ENCODE peak calls at places on chromosomes 7 and 10, in eight cellular contexts. S is transverse colon, A is ascending aorta, R is MM.1S, Y is IMR-90, K is spleen, X is sigmoid colon, V is brain microvascular endothelial cell. O is an unnamed sample.

GRCh38 chr10:5948999-5949759 is 28.2 kb downstream of the IL15RA start:
- DNase-seq in S (peak), V (peak), Y (peak), K (no peak), R (no peak), A (peak), X (peak), O (peak)

GRCh38 chr7:17902599-17902998 is 37.7 kb downstream of the SNX13 start:
- DNase-seq in X (no peak), A (no peak), R (no peak), V (no peak), S (no peak), K (no peak), Y (no peak), O (no peak)

GRCh38 chr10:87565010-87565409 is 60.3 kb downstream of the MINPP1 start:
- DNase-seq in S (no peak), X (no peak), A (no peak), K (no peak), Y (no peak), R (no peak), V (no peak), O (no peak)

GRCh38 chr10:124388823-124389612 is 29.7 kb downstream of the OAT start:
- DNase-seq in R (peak), X (peak), S (peak), Y (peak), A (peak), K (peak), V (peak), O (peak)

GRCh38 chr7:141014091-141014490 is 661 bp downstream of the MRPS33 start:
- DNase-seq in S (no peak), X (no peak), R (no peak), V (peak), Y (peak), K (no peak), A (no peak), O (no peak)

GRCh38 chr7:2036786-2037185 is 196.0 kb downstream of the MAD1L1 start:
- DNase-seq in A (peak), V (no peak), R (no peak), Y (no peak), X (peak), K (peak), S (no peak), O (no peak)

GRCh38 chr10:132959296-132959961 is 17.1 kb upstream of the CFAP46 start:
- DNase-seq in K (peak), A (peak), X (no peak), R (no peak), V (no peak), Y (no peak), S (no peak), O (no peak)

GRCh38 chr10:35774109-35774508 is 132.0 kb upstream of the FZD8 start:
- DNase-seq in S (no peak), X (no peak), K (no peak), V (no peak), A (no peak), Y (no peak), R (no peak), O (no peak)

GRCh38 chr7:24727165-24728120 is 29.8 kb downstream of the GSDME start:
- DNase-seq in X (no peak), K (no peak), S (no peak), A (no peak), V (no peak), R (peak), Y (no peak), O (peak)

GRCh38 chr7:148912758-148913541 is 28.9 kb upstream of the EZH2 start:
- DNase-seq in K (no peak), Y (no peak), V (no peak), X (no peak), S (no peak), A (no peak), R (no peak), O (no peak)

GRCh38 chr10:81820418-81820817 is 54.6 kb upstream of the NRG3 start:
- DNase-seq in V (no peak), S (no peak), A (no peak), X (no peak), K (no peak), Y (no peak), R (peak), O (no peak)

GRCh38 chr7:41579961-41580935 is 122.6 kb downstream of the INHBA start:
- DNase-seq in K (no peak), X (no peak), V (peak), S (no peak), R (no peak), A (no peak), Y (peak), O (no peak)

GRCh38 chr7:132381742-132382472 is 194.4 kb downstream of the PLXNA4 start:
- DNase-seq in Y (no peak), S (no peak), R (no peak), V (no peak), A (no peak), K (peak), X (no peak), O (no peak)

GRCh38 chr10:75487087-75487784 is 55.8 kb downstream of the LRMDA start:
- DNase-seq in A (no peak), K (no peak), R (no peak), S (no peak), V (no peak), Y (no peak), X (no peak), O (no peak)

GRCh38 chr7:158574308-158575036 is 13.2 kb downstream of the PTPRN2 start:
- DNase-seq in S (no peak), R (no peak), X (no peak), K (peak), A (no peak), Y (no peak), V (no peak), O (no peak)

GRCh38 chr7:13615679-13616078 is 373.8 kb downstream of the ETV1 start:
- DNase-seq in R (no peak), Y (no peak), V (no peak), A (no peak), X (no peak), S (no peak), K (no peak), O (no peak)

GRCh38 chr10:3995302-3996210 is 210.5 kb upstream of the KLF6 start:
- DNase-seq in V (peak), A (no peak), Y (peak), R (no peak), X (no peak), S (no peak), K (no peak), O (peak)

GRCh38 chr7:69047166-69047760 is 551.0 kb upstream of the AUTS2 start:
- DNase-seq in R (no peak), A (no peak), Y (no peak), V (no peak), X (no peak), S (no peak), K (no peak), O (no peak)

DNA sequence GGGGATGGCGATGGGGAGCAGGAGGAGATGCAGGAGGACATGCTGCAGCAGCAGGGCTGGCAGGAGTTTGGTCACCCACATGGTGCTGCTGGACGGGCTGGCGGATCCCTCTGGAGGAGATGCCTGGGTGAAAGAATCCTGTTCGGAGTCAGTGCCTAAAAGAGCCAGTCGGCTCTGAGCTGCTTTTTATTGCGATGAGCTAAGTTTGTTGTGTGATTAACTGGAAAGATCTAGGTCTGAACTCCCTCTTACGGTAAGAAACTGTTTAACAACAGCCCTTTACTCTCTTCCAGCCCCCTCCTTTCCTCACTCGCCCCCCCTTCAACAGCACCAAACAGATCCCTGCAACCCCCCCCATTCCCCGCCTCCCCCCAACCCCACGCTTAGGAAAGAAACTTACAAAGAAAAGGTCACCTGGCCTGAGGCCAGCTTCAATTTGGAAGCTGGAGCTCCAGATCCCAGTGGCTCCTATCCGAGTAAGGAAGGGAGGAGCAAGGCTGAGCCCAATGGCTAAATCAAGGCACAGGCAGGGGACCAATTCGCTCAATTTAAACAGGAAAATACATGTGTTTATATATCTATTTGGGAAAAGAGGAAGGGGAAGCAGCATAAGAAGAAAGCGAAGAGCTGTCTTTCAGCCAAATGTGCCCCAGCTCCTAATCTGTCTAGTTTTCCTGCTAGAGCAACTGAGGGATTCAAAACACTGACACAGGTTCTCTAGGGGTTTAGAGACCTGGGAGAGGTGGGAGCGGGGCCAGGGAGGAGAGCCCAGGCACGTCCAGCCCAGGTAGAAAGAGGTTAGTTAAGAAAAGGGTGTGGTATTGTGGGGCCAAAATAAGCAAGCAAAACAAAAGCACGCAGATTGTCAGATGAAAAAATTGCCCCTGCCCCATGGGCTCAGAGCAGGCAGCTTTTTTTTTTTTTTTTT is at the start of gene HGF:
- DNase-seq in S (peak), X (peak), R (no peak), K (peak), V (peak), Y (peak), A (peak), O (peak)
- TF ChIP-seq CTCF in S (no peak), X (no peak), R (no peak), K (no peak), V (peak), Y (peak), A (no peak), O (peak)

DNA sequence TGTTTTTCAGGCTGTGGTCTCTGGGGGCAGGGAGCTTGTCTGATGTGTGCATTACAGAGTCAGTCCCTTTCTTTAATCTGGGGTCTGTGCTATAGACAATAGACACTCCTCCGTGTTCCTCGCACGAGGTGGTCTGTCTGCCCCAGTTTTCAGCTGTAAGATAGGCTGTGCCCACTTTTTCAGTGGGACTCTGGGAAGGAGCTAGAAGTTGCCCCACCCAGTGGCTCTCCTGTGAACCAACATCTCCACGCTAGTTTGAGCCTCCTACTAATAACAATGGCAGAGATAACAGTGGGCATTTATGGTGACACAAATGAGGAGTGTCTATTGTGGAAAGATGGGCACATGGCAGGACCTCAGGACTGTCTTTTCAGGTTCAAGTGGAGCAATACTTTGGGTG is 44.0 kb downstream of the ADRB1 start:
- DNase-seq in V (no peak), X (no peak), K (no peak), Y (no peak), A (no peak), S (no peak), R (no peak), O (no peak)
- H3K4me3 ChIP-seq in V (no peak), X (no peak), K (no peak), Y (no peak), A (no peak), S (no peak), R (no peak), O (no peak)

DNA sequence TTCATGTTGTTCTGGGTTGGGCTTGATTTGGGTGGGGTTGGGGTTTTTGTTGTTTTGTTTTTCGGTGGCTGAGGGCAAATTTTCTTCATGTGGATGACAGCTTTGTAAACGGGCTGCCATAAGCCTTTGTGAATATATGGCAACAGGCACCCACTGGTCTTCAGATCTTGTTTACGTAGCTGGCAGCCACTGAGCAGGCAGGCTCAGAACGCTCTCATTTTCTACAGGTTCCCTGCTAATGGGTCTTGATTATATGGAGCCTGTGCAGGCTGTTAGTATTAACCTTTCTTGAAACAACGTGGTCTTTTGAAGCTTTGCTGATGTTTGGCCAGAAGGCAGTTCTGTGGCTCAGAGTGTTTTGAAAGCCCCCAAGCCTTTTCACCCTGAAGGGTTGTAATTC is 199.7 kb downstream of the TNS3 start:
- DNase-seq in X (peak), Y (no peak), R (no peak), A (no peak), S (peak), V (no peak), K (no peak), O (no peak)
- H3K27ac ChIP-seq in X (no peak), Y (no peak), R (no peak), A (no peak), S (no peak), V (no peak), K (no peak), O (no peak)

DNA sequence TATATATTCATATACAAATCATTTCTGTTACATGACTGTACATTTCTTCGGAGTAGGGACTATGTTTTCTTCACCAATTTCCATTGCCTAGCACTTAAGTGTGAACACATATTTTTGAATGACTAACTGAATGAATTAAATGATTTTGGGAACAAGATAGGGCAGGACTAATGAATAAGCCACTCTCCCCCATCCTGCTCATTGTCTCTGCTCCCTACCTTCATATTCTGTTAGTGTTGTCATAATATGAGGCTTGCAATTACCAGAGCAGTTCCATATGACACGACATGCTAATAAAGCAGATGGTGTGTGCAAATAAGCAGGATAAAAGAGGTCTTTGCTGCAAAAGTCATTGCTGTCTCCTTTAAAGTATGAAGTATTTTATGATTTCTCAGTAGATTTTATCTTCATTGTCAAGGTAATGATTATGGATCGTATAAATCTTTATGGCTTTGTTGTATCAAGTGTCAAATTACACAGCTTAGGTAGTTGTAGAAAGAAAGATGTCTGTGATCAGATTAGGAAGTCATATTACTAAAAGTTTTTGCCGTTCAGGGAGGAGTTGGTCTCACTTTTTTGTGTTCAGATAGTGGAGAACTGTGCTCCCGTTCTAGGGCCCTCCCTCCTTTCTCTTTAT is 114.8 kb downstream of the SDK1 start:
- DNase-seq in X (no peak), V (no peak), S (no peak), R (no peak), K (no peak), A (no peak), Y (no peak), O (no peak)
- TF ChIP-seq CTCF in X (no peak), V (no peak), S (no peak), R (no peak), K (no peak), A (no peak), Y (no peak), O (no peak)

GRCh38 chr10:43323245-43323644 is 48.2 kb upstream of the FXYD4 start:
- DNase-seq in A (no peak), K (peak), Y (no peak), S (no peak), R (no peak), X (no peak), V (no peak), O (no peak)
- H3K4me3 ChIP-seq in A (peak), K (no peak), Y (peak), S (peak), R (peak), X (peak), V (peak), O (peak)

DNA sequence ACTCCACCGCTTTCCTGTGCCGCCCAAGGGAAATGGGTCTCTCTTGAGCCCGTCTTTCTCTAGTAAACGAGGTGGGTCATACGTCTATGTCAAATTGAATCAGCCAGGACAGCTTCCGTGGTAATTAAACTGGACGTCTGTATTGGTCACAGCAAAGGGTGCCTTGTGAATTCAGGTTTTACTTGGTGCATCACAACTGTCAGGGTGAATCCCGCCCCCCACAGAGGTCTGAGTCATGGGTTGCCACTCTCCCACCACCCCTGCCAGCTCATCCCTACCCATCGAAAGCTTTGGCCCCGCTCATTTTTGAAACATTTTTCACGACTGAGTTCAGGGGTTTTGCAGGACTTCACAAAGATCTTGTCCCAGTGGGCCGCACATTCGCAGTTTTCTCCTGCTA is 8.0 kb upstream of the SP8 start:
- DNase-seq in R (no peak), A (no peak), S (no peak), V (no peak), K (no peak), X (no peak), Y (no peak), O (no peak)
- H3K27ac ChIP-seq in R (no peak), A (no peak), S (no peak), V (no peak), K (no peak), X (no peak), Y (no peak), O (no peak)

DNA sequence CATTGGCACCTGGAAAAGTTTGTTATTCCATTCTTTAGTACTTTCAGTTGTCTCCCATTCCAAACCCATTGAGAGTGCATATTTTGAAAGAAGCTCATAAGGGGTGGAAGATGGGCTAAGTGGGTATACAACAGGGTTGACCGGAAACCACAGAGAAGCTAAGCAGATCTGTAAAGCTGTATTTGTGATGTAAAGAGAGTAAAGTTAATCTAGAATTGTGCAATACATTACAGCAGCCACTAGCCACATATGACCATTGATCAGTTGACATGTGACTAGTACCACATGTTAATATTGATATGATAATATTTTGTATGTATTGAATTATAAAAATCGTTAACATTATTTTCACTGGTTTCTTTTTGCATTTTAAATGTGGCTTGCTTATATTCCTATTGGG is 4.9 kb upstream of the PNLIP start:
- DNase-seq in X (no peak), R (no peak), V (no peak), K (no peak), S (no peak), A (no peak), Y (no peak), O (no peak)
- TF ChIP-seq CTCF in X (no peak), R (no peak), V (no peak), K (no peak), S (no peak), A (no peak), Y (no peak), O (no peak)

O was measured in uterus.